ENCODE peak calls at places on chromosomes 16 and 17, in four cellular contexts. E is fibroblast of pulmonary artery, P is cardiac muscle cell, Z is progenitor cell of endocrine pancreas. H is an unnamed sample.

GRCh38 chr16:74623846-74624245 is 16.9 kb upstream of the GLG1 start:
- DNase-seq in E (no peak), P (no peak), Z (no peak), H (no peak)

GRCh38 chr17:9432867-9433495 is 142.6 kb downstream of the STX8 start:
- DNase-seq in E (no peak), P (no peak), Z (no peak), H (no peak)

GRCh38 chr17:17141279-17141678 is 64.9 kb downstream of the PLD6 start:
- DNase-seq in E (no peak), P (no peak), Z (no peak), H (no peak)

GRCh38 chr17:9151091-9151490 is 129.8 kb downstream of the NTN1 start:
- DNase-seq in E (no peak), P (no peak), Z (no peak), H (no peak)

GRCh38 chr17:10757658-10758057 is 27.8 kb upstream of the TMEM220 start:
- DNase-seq in E (no peak), P (no peak), Z (no peak), H (no peak)

GRCh38 chr16:72859581-72859980 is 188.3 kb downstream of the ZFHX3 start:
- DNase-seq in E (no peak), P (no peak), Z (no peak), H (no peak)

GRCh38 chr17:54900457-54901229 is at the start of gene TOM1L1:
- DNase-seq in E (peak), P (peak), Z (peak), H (peak)

GRCh38 chr16:17836868-17837602 is 366.3 kb upstream of the XYLT1 start:
- DNase-seq in E (peak), P (peak), Z (no peak), H (no peak)

GRCh38 chr17:75637561-75637960 is 4.3 kb downstream of the SMIM5 start:
- DNase-seq in E (no peak), P (no peak), Z (no peak), H (peak)

DNA sequence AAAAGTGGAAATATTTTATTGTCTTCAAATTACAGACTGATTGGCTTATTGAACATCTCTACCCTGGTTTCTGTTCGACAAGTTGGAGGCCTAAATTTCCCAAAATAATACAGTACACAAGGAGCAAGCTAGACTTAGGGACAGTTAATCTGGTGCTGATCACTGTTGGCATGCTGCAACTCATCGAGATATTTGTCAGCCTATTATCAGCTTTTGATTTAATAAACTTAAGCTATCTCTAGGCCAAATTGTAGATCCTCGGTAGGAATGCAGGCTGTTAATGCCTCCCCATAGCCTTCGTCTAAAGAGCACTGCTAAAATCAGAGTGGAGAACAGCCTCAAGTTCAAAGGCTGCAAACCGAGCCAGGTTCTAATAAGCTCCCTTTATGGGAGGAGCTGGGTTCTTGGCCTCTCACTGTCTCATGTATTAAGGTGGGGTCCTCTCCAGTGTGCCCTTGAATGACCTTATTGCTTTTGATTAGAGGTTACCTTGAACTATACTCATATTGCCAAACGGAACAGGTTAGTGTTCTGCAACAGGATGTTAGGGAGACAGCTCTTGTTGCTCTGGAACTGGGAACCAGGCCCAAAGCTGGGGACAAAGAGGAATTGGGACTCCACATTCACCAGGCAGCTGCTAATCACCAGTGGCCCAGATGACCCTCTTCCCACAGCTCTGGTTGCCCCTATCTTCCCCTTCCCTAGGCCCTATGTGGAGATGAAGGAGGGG is 69.5 kb upstream of the NOL11 start:
- DNase-seq in E (no peak), P (no peak), Z (no peak), H (no peak)
- TF ChIP-seq CTCF in E (no peak), P (no peak), Z (no peak), H (no peak)

GRCh38 chr17:33819539-33819938 is 435.5 kb upstream of the CCL2 start:
- DNase-seq in E (no peak), P (no peak), Z (no peak), H (no peak)
- TF ChIP-seq CTCF in E (no peak), P (no peak), Z (no peak), H (no peak)

GRCh38 chr16:1781758-1782407 is 488 bp downstream of the SPSB3 start:
- DNase-seq in E (no peak), P (peak), Z (no peak), H (no peak)
- TF ChIP-seq CTCF in E (no peak), P (peak), Z (peak), H (no peak)

GRCh38 chr16:69087161-69087581 is 18.3 kb upstream of the HAS3 start:
- DNase-seq in E (peak), P (peak), Z (no peak), H (no peak)

GRCh38 chr16:69085032-69085695 is 20.3 kb upstream of the HAS3 start:
- DNase-seq in E (no peak), P (no peak), Z (no peak), H (no peak)

GRCh38 chr16:69084301-69084700 is 21.2 kb upstream of the HAS3 start:
- DNase-seq in E (peak), P (peak), Z (no peak), H (no peak)

GRCh38 chr16:69088684-69089083 is 16.8 kb upstream of the HAS3 start:
- DNase-seq in E (no peak), P (no peak), Z (no peak), H (no peak)

GRCh38 chr16:69083306-69083941 is 22.0 kb upstream of the HAS3 start:
- DNase-seq in E (no peak), P (no peak), Z (no peak), H (no peak)
- TF ChIP-seq CTCF in E (peak), P (peak), Z (no peak), H (no peak)

DNA sequence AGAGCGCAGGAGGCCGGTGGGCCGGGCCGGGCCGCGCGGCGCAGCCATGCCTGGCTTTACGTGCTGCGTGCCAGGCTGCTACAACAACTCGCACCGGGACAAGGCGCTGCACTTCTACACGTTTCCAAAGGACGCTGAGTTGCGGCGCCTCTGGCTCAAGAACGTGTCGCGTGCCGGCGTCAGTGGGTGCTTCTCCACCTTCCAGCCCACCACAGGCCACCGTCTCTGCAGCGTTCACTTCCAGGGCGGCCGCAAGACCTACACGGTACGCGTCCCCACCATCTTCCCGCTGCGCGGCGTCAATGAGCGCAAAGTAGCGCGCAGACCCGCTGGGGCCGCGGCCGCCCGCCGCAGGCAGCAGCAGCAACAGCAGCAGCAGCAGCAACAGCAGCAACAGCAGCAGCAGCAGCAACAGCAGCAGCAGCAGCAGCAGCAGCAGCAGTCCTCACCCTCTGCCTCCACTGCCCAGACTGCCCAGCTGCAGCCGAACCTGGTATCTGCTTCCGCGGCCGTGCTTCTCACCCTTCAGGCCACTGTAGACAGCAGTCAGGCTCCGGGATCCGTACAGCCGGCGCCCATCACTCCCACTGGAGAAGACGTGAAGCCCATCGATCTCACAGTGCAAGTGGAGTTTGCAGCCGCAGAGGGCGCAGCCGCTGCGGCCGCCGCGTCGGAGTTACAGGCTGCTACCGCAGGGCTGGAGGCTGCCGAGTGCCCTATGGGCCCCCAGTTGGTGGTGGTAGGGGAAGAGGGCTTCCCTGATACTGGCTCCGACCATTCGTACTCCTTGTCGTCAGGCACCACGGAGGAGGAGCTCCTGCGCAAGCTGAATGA is 606 bp downstream of the THAP11 start:
- DNase-seq in E (peak), P (peak), Z (peak), H (peak)
- TF ChIP-seq CTCF in E (peak), P (peak), Z (peak), H (no peak)

DNA sequence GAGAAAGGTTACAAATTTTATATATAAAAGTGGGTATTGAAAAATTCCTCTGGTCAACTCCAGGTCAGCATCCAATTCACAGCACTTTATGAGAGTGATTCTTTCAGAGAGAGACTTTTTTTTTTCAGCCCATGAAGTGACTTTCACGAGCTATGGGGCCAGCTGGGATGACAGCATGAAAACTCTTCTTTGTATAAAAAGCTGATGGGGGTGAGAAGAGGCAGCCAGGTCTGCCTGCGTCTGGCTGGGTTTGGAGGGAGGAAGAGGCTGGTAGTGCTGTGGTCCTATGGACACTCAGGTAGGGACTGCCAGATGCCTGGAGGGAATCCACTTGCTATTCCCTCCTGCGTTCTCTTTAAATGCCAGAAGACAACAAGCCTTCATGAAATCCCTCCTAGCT is 250.6 kb downstream of the UTP18 start:
- DNase-seq in E (no peak), P (no peak), Z (no peak), H (no peak)
- TF ChIP-seq CTCF in E (no peak), P (no peak), Z (no peak), H (no peak)

GRCh38 chr16:57666353-57667068 is 1.6 kb upstream of the ADGRG3 start:
- DNase-seq in E (no peak), P (no peak), Z (no peak), H (no peak)

GRCh38 chr16:57668259-57668563 is at the start of gene ADGRG3:
- DNase-seq in E (no peak), P (no peak), Z (no peak), H (no peak)

GRCh38 chr16:57668630-57669475 is 747 bp downstream of the ADGRG3 start:
- DNase-seq in E (no peak), P (no peak), Z (no peak), H (no peak)

GRCh38 chr16:57667069-57667525 is 1.0 kb upstream of the ADGRG3 start:
- DNase-seq in E (no peak), P (no peak), Z (no peak), H (no peak)

DNA sequence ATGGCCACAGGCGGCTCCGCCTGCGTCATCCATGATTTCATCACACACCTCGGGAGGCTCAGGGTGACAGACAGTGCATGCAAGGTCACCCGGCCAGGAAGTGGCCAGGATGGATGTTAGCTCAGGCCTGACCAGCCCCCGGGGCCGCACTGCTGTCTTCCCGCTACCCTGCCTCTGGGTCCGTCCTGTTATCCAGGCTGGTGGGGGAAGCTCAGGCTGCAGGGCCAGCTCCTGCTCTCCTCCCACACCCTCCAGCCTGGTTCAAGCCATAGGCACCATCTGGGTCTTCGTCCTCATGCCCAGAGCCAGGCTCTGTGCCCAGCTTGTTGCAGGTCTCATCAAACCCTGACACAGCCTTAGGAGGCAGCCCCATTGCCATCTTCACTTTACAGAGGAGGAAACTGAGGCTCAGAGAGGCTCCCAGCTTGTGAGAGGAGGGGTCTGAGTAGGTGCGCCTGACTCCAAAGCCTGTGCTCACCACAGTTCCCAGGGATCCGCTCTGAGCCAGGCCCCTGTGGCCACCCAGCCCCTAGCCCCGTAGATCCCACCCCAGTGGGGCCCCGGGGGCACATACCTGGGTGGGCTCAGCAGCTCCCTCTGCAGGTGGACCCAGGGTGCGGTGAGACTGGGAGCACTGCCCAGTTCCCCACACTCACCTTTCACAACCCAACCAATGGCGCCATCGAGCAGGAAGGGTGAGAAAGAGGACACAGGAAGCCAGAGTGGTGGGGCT is 414 bp upstream of the ADGRG3 start:
- DNase-seq in E (no peak), P (peak), Z (no peak), H (no peak)
- TF ChIP-seq CTCF in E (no peak), P (peak), Z (no peak), H (no peak)

GRCh38 chr17:39916918-39917317 is 1.5 kb downstream of the GSDMB start:
- DNase-seq in E (no peak), P (peak), Z (no peak), H (no peak)
- TF ChIP-seq CTCF in E (peak), P (peak), Z (no peak), H (no peak)

GRCh38 chr17:68794636-68795503 is 160.3 kb downstream of the ABCA8 start:
- DNase-seq in E (peak), P (peak), Z (no peak), H (no peak)
- TF ChIP-seq CTCF in E (peak), P (peak), Z (peak), H (peak)